ENCODE peak calls at places on chromosomes 13 and 19, in six cellular contexts. A, U, P, L, S and R are unnamed samples.

GRCh38 chr13:80979035-80979641 is 638.2 kb upstream of the SPRY2 start:
- DNase-seq in A (peak), U (peak), P (no peak), L (peak), S (no peak), R (peak)

GRCh38 chr19:14370169-14370998 is 10.9 kb upstream of the ADGRE5 start:
- DNase-seq in A (no peak), U (no peak), P (no peak), L (no peak), S (no peak), R (no peak)

GRCh38 chr19:16497042-16497441 is 848 bp downstream of the C19orf44 start:
- DNase-seq in A (no peak), U (no peak), P (no peak), L (no peak), S (no peak), R (no peak)

GRCh38 chr13:98890920-98891319 is 86.9 kb downstream of the DOCK9 start:
- DNase-seq in A (no peak), U (no peak), P (no peak), L (peak), S (no peak), R (no peak)

GRCh38 chr19:40147693-40148347 is 43.4 kb upstream of the MAP3K10 start:
- DNase-seq in A (peak), U (peak), P (no peak), L (no peak), S (no peak), R (peak)

GRCh38 chr19:33388817-33389573 is 15.5 kb downstream of the CEBPG start:
- DNase-seq in A (no peak), U (no peak), P (no peak), L (no peak), S (no peak), R (no peak)

GRCh38 chr13:109720758-109721184 is 65.6 kb downstream of the IRS2 start:
- DNase-seq in A (no peak), U (no peak), P (no peak), L (peak), S (no peak), R (no peak)

GRCh38 chr19:51201712-51202111 is 23.2 kb upstream of the CD33 start:
- DNase-seq in A (no peak), U (no peak), P (no peak), L (no peak), S (no peak), R (no peak)

GRCh38 chr13:68176486-68176885 is 946.4 kb upstream of the PCDH9 start:
- DNase-seq in A (peak), U (peak), P (no peak), L (no peak), S (no peak), R (no peak)

GRCh38 chr13:34411881-34412280 is 530.2 kb upstream of the NBEA start:
- DNase-seq in A (no peak), U (no peak), P (no peak), L (no peak), S (no peak), R (no peak)

GRCh38 chr13:109715902-109716301 is 70.5 kb downstream of the IRS2 start:
- DNase-seq in A (peak), U (no peak), P (no peak), L (no peak), S (no peak), R (no peak)

GRCh38 chr13:78602561-78603239 is 652 bp downstream of the POU4F1 start:
- DNase-seq in A (no peak), U (no peak), P (no peak), L (peak), S (no peak), R (no peak)

GRCh38 chr19:21569497-21569870 is 64.1 kb downstream of the ZNF429 start:
- DNase-seq in A (no peak), U (peak), P (no peak), L (no peak), S (no peak), R (no peak)

GRCh38 chr19:45884682-45885555 is 1.0 kb downstream of the IRF2BP1 start:
- DNase-seq in A (no peak), U (peak), P (no peak), L (peak), S (no peak), R (no peak)

GRCh38 chr13:67549331-67549730 is 319.2 kb upstream of the PCDH9 start:
- DNase-seq in A (peak), U (no peak), P (no peak), L (no peak), S (no peak), R (no peak)